ENCODE peak calls at places on chromosomes 7 and 10, in eight cellular contexts. T is PC-3; R is pancreas; M is heart left ventricle; H is RWPE2; Z is HepG2; G is CD8-positive, alpha-beta T cell; O is SJSA1. Q is an unnamed sample.
A peak's percentile ranks its signal among the peaks of the same experiment; 100 is the strongest.

GRCh38 chr7:1040790-1041189 is 3.6 kb upstream of the GPR146 start:
- DNase-seq in T (no peak), R (no peak), M (no peak), H (no peak), Z (peak; percentile 21), G (no peak), O (no peak), Q (no peak)

GRCh38 chr7:151660141-151660540 is 140.4 kb upstream of the RHEB start:
- DNase-seq in T (peak; percentile 82), R (no peak), M (no peak), H (no peak), Z (no peak), G (no peak), O (no peak), Q (no peak)

GRCh38 chr7:92839901-92840300 is 3.5 kb upstream of the CDK6 start:
- DNase-seq in T (no peak), R (no peak), M (no peak), H (no peak), Z (no peak), G (no peak), O (no peak), Q (no peak)

GRCh38 chr7:32495298-32496051 is at the start of gene AVL9:
- DNase-seq in T (peak; percentile 94), R (peak; percentile 99), M (peak; percentile 99), H (peak; percentile 98), Z (peak; percentile 91), G (peak; percentile 99), O (peak; percentile 98), Q (peak; percentile 97)

GRCh38 chr10:103759100-103759781 is 96.1 kb downstream of the SH3PXD2A start:
- DNase-seq in T (peak; percentile 52), R (no peak), M (peak; percentile 84), H (no peak), Z (peak; percentile 80), G (peak; percentile 50), O (no peak), Q (peak; percentile 61)

GRCh38 chr7:92244803-92245486 is 769 bp downstream of the KRIT1 start:
- DNase-seq in T (no peak), R (no peak), M (no peak), H (no peak), Z (no peak), G (peak; percentile 38), O (no peak), Q (no peak)

GRCh38 chr7:134351424-134351823 is 34.7 kb upstream of the SLC35B4 start:
- DNase-seq in T (no peak), R (no peak), M (no peak), H (no peak), Z (no peak), G (no peak), O (no peak), Q (no peak)

GRCh38 chr7:106704000-106704840 is 43.3 kb upstream of the CCDC71L start:
- DNase-seq in T (no peak), R (no peak), M (no peak), H (no peak), Z (no peak), G (no peak), O (no peak), Q (no peak)

GRCh38 chr7:154613811-154614210 is 389.1 kb downstream of the PAXIP1 start:
- DNase-seq in T (no peak), R (no peak), M (no peak), H (no peak), Z (no peak), G (no peak), O (no peak), Q (no peak)

GRCh38 chr7:84629640-84630318 is 435.2 kb upstream of the SEMA3A start:
- DNase-seq in T (peak; percentile 42), R (no peak), M (no peak), H (no peak), Z (no peak), G (no peak), O (no peak), Q (no peak)

GRCh38 chr7:20578257-20578771 is 37.2 kb upstream of the ABCB5 start:
- DNase-seq in T (no peak), R (no peak), M (no peak), H (no peak), Z (no peak), G (no peak), O (no peak), Q (no peak)

GRCh38 chr7:44460325-44460724 is 30.1 kb downstream of the NUDCD3 start:
- DNase-seq in T (no peak), R (no peak), M (no peak), H (no peak), Z (no peak), G (peak; percentile 82), O (no peak), Q (peak; percentile 93)

GRCh38 chr7:156060925-156061324 is 248.7 kb upstream of the SHH start:
- DNase-seq in T (no peak), R (no peak), M (no peak), H (no peak), Z (no peak), G (no peak), O (no peak), Q (no peak)

GRCh38 chr10:111481271-111482073 is 404.6 kb downstream of the ADRA2A start:
- DNase-seq in T (no peak), R (no peak), M (no peak), H (no peak), Z (peak; percentile 9), G (no peak), O (no peak), Q (no peak)

GRCh38 chr7:70114854-70115253 is 516.6 kb downstream of the AUTS2 start:
- DNase-seq in T (no peak), R (no peak), M (no peak), H (no peak), Z (no peak), G (no peak), O (no peak), Q (no peak)

GRCh38 chr10:44068716-44069482 is 316.0 kb downstream of the CXCL12 start:
- DNase-seq in T (no peak), R (no peak), M (no peak), H (no peak), Z (no peak), G (no peak), O (no peak), Q (no peak)

GRCh38 chr10:116699783-116700150 is 42.6 kb downstream of the HSPA12A start:
- DNase-seq in T (no peak), R (no peak), M (no peak), H (no peak), Z (no peak), G (no peak), O (no peak), Q (no peak)

GRCh38 chr10:92150798-92151197 is 140.1 kb downstream of the CPEB3 start:
- DNase-seq in T (no peak), R (no peak), M (no peak), H (no peak), Z (no peak), G (no peak), O (no peak), Q (no peak)

GRCh38 chr7:77415474-77415821 is 701 bp downstream of the GSAP start:
- DNase-seq in T (no peak), R (no peak), M (peak; percentile 19), H (no peak), Z (no peak), G (peak; percentile 22), O (no peak), Q (peak; percentile 12)

GRCh38 chr10:31274310-31274709 is 44.7 kb upstream of the ZEB1 start:
- DNase-seq in T (no peak), R (no peak), M (no peak), H (no peak), Z (no peak), G (no peak), O (no peak), Q (no peak)

GRCh38 chr10:182441-183201 is 47.4 kb downstream of the ZMYND11 start:
- DNase-seq in T (no peak), R (no peak), M (no peak), H (no peak), Z (no peak), G (no peak), O (no peak), Q (no peak)

GRCh38 chr10:27748586-27748985 is 3.0 kb upstream of the MKX start:
- DNase-seq in T (no peak), R (no peak), M (no peak), H (no peak), Z (no peak), G (no peak), O (no peak), Q (no peak)
- H3K27me3 ChIP-seq in T (peaks cover 16% of the 10 kb centered on the region), R (peaks cover 4% of the 10 kb centered on the region), M (peaks cover 83% of the 10 kb centered on the region), H (peaks cover 69% of the 10 kb centered on the region), Z (peaks cover 4% of the 10 kb centered on the region), G (peaks cover 36% of the 10 kb centered on the region), O (peaks cover 65% of the 10 kb centered on the region), Q (peaks cover 35% of the 10 kb centered on the region)

DNA sequence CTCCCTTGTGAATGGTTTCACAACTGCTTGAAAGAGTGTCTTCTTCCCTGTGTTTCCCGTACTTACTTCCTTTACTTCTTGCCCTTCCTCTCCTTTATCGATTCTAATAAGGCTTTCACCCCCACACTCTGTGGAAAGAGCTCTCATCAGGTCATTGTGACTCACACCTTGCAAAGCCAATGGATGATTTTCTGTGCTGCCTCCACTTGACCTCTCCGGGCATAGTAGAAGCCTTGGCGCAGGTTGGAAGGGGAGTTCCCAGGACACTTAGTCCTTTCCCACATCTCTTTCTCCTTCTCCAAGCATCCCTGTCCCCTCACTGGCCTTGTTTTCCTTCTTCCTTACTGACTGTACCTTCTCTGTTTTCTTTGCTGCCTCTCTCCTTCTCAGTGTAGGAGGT is 6.2 kb upstream of the TSPAN15 start:
- DNase-seq in T (peak; percentile 38), R (no peak), M (no peak), H (no peak), Z (no peak), G (no peak), O (no peak), Q (no peak)
- H3K27ac ChIP-seq in T (peak overlapping the region; percentile 89), R (no peak overlapping the region), M (no peak overlapping the region), H (peak overlapping the region; percentile 90), Z (no peak overlapping the region), G (no peak overlapping the region), O (no peak overlapping the region), Q (no peak overlapping the region)

GRCh38 chr10:122207135-122207534 is 64.0 kb upstream of the BTBD16 start:
- DNase-seq in T (no peak), R (no peak), M (no peak), H (no peak), Z (peak; percentile 13), G (no peak), O (no peak), Q (no peak)
- H3K27me3 ChIP-seq in T (no peaks in the 10 kb centered on the region), R (no peaks in the 10 kb centered on the region), M (no peaks in the 10 kb centered on the region), H (no peaks in the 10 kb centered on the region), Z (no peaks in the 10 kb centered on the region), G (no peaks in the 10 kb centered on the region), O (no peaks in the 10 kb centered on the region), Q (peaks cover 2% of the 10 kb centered on the region)

GRCh38 chr10:124705817-124706461 is 38.2 kb downstream of the FAM53B start:
- DNase-seq in T (no peak), R (no peak), M (no peak), H (no peak), Z (no peak), G (no peak), O (no peak), Q (no peak)

GRCh38 chr10:124703372-124703771 is 40.8 kb downstream of the FAM53B start:
- DNase-seq in T (no peak), R (no peak), M (no peak), H (no peak), Z (no peak), G (no peak), O (no peak), Q (no peak)

GRCh38 chr10:124703778-124704427 is 40.3 kb downstream of the FAM53B start:
- DNase-seq in T (no peak), R (peak; percentile 80), M (peak; percentile 90), H (no peak), Z (no peak), G (no peak), O (no peak), Q (no peak)

GRCh38 chr10:124705021-124705740 is 39.0 kb downstream of the FAM53B start:
- DNase-seq in T (no peak), R (no peak), M (no peak), H (no peak), Z (no peak), G (no peak), O (no peak), Q (no peak)

GRCh38 chr10:124704428-124704805 is 39.8 kb downstream of the FAM53B start:
- DNase-seq in T (no peak), R (no peak), M (no peak), H (no peak), Z (no peak), G (no peak), O (no peak), Q (no peak)
- H3K27ac ChIP-seq in T (no peak overlapping the region), R (no peak overlapping the region), M (peak overlapping the region; percentile 94), H (no peak overlapping the region), Z (no peak overlapping the region), G (no peak overlapping the region), O (no peak overlapping the region), Q (peak overlapping the region; percentile 94)